ENCODE peak calls at places on chromosomes 12 and 14, in nine cellular contexts. E is GM12865, M is PC-9, K is uterus, S is IMR-90, L is transverse colon, W is HL-60, Y is mucosa of descending colon, O is right atrium auricular region. B is an unnamed sample.

GRCh38 chr14:85195872-85196477 is 334.0 kb upstream of the FLRT2 start:
- DNase-seq in K (no peak), M (no peak), W (no peak), S (peak), E (no peak), Y (no peak), O (no peak), L (no peak), B (no peak)

GRCh38 chr12:130916251-130916911 is 37.3 kb upstream of the ADGRD1 start:
- DNase-seq in W (peak), L (peak), M (peak), Y (no peak), S (peak), K (peak), E (peak), O (peak), B (peak)

GRCh38 chr12:54273981-54274380 is 5.9 kb downstream of the CBX5 start:
- DNase-seq in K (no peak), W (no peak), M (no peak), Y (no peak), O (no peak), S (no peak), L (no peak), E (no peak), B (no peak)

GRCh38 chr12:1256285-1256684 is 265.3 kb downstream of the ERC1 start:
- DNase-seq in Y (no peak), S (no peak), O (no peak), L (no peak), M (no peak), E (no peak), W (no peak), K (no peak), B (no peak)

GRCh38 chr14:92600318-92601053 is 86.9 kb downstream of the RIN3 start:
- DNase-seq in W (peak), M (no peak), L (no peak), K (no peak), E (peak), S (peak), Y (no peak), O (no peak), B (no peak)

GRCh38 chr14:51552275-51552674 is 99.4 kb upstream of the FRMD6 start:
- DNase-seq in K (no peak), O (no peak), Y (no peak), E (no peak), W (no peak), S (no peak), M (no peak), L (no peak), B (no peak)

GRCh38 chr12:108117163-108117849 is 11.8 kb upstream of the WSCD2 start:
- DNase-seq in Y (no peak), L (no peak), S (no peak), W (no peak), E (peak), O (no peak), M (no peak), K (no peak), B (no peak)

GRCh38 chr14:60561845-60562746 is 53.1 kb downstream of the SIX6 start:
- DNase-seq in S (peak), E (peak), K (peak), O (no peak), W (peak), M (peak), L (peak), Y (no peak), B (peak)

GRCh38 chr14:70934502-70935134 is 27.4 kb downstream of the PCNX1 start:
- DNase-seq in O (no peak), L (no peak), E (peak), M (no peak), W (no peak), K (no peak), S (peak), Y (no peak), B (peak)

GRCh38 chr12:116604883-116605641 is 45.9 kb downstream of the MAP1LC3B2 start:
- DNase-seq in K (peak), O (no peak), S (no peak), E (no peak), Y (no peak), M (no peak), L (no peak), W (no peak), B (no peak)

GRCh38 chr14:103233328-103233727 is 100.7 kb upstream of the EIF5 start:
- DNase-seq in K (no peak), W (no peak), L (no peak), O (no peak), S (no peak), M (no peak), E (no peak), Y (no peak), B (peak)

GRCh38 chr14:20631821-20632389 is 9.6 kb downstream of the OR6S1 start:
- DNase-seq in E (peak), K (peak), S (peak), O (no peak), Y (peak), L (peak), W (peak), M (peak), B (peak)

GRCh38 chr12:9064815-9065606 is 50.7 kb downstream of the A2M start:
- DNase-seq in K (peak), O (peak), W (no peak), E (no peak), M (peak), Y (peak), L (peak), S (no peak), B (peak)

GRCh38 chr14:68384335-68384734 is 408.5 kb downstream of the ZFP36L1 start:
- DNase-seq in O (peak), W (peak), E (no peak), S (no peak), M (no peak), K (no peak), L (peak), Y (no peak), B (no peak)

GRCh38 chr12:5511644-5512584 is 80.0 kb downstream of the NTF3 start:
- DNase-seq in E (peak), O (peak), S (peak), M (no peak), L (peak), Y (peak), K (no peak), W (peak), B (peak)
- TF ChIP-seq CTCF in E (peak), O (peak), S (peak), M (peak), L (peak), Y (peak), K (peak), W (no peak), B (peak)

DNA sequence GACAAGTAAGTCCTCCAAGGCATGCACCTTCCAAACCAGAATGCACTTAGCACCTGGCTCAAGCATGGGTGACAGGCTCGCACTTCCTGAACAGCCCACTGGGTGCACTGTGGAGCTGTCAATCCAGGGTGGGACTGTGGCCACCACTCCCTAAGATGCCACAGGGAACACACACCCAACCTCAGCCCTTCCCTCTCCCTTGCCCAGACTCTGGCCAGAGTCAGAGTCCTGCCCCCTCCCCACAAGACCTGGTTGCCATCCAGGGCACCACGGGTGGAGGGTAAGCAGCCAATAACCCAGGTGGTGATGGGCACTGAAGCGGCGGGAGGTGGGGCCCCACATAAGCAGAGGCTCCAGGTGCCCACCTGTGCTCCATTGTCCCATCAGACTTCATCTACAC is 160.6 kb downstream of the MYRFL start:
- DNase-seq in O (no peak), W (peak), E (peak), Y (no peak), K (no peak), L (peak), S (no peak), M (peak), B (no peak)
- TF ChIP-seq CTCF in O (peak), W (peak), E (peak), Y (peak), K (no peak), L (peak), S (no peak), M (peak), B (peak)

GRCh38 chr14:104664107-104664506 is 25.3 kb upstream of the INF2 start:
- DNase-seq in Y (no peak), M (no peak), L (no peak), O (no peak), S (no peak), K (no peak), W (no peak), E (no peak), B (no peak)

GRCh38 chr14:104666981-104667380 is 22.4 kb upstream of the INF2 start:
- DNase-seq in E (no peak), S (no peak), O (no peak), L (no peak), Y (no peak), M (no peak), W (no peak), K (no peak), B (no peak)

GRCh38 chr14:104664588-104664987 is 24.8 kb upstream of the INF2 start:
- DNase-seq in M (no peak), K (no peak), L (no peak), E (no peak), Y (no peak), S (no peak), W (no peak), O (no peak), B (no peak)

GRCh38 chr14:104665092-104665662 is 24.2 kb upstream of the INF2 start:
- DNase-seq in O (no peak), E (no peak), M (no peak), K (no peak), S (peak), W (no peak), L (no peak), Y (no peak), B (peak)

GRCh38 chr14:104665663-104666522 is 23.5 kb upstream of the INF2 start:
- DNase-seq in S (no peak), O (no peak), W (no peak), M (peak), K (no peak), L (peak), Y (peak), E (no peak), B (no peak)
- TF ChIP-seq CTCF in S (peak), O (peak), W (no peak), M (peak), K (peak), L (peak), Y (peak), E (no peak), B (peak)

DNA sequence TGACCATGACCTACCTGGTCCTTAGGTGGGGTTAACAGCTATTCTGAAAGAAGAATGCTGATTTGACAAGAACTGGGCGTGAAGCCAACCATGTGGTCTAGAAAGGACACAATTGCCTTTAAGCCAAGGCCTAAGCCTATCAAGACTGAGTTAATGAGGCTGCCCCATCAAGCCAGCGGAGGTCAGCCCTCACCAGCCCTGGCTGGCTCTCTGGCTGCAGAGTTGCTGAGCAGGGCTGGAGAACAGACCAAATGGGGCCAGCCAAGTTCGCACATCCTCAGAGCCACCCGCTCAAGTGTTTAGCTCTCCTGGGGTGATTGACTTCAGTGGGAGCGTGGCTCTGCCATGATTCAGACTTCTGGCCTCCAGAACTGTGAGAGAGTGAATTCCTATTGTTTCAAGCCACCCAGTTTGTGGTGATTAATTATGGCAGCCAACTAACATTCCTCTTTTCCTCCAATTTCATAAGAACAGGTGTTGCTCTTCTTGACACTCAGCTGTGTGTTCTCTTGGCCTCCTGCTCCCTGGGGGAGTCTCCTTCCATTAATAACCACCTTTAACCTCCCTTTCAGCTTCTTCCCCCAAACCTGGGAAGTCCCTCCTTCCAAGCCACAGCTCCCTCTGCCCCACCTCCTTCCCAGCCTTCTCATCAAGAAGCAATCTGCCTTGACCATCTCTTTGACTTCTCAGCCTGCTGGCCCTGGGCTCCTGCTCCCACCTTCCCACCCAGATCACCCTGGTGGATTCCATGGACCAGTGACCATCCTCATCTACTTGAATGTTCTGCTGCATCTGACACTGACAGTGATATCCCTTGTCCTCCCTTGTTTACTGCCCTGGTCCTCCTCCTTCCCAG is 5.3 kb upstream of the SERPINA5 start:
- DNase-seq in Y (no peak), W (no peak), E (no peak), L (no peak), K (no peak), M (no peak), O (no peak), S (peak), B (no peak)
- TF ChIP-seq CTCF in Y (no peak), W (no peak), E (no peak), L (no peak), K (no peak), M (no peak), O (no peak), S (no peak), B (no peak)

DNA sequence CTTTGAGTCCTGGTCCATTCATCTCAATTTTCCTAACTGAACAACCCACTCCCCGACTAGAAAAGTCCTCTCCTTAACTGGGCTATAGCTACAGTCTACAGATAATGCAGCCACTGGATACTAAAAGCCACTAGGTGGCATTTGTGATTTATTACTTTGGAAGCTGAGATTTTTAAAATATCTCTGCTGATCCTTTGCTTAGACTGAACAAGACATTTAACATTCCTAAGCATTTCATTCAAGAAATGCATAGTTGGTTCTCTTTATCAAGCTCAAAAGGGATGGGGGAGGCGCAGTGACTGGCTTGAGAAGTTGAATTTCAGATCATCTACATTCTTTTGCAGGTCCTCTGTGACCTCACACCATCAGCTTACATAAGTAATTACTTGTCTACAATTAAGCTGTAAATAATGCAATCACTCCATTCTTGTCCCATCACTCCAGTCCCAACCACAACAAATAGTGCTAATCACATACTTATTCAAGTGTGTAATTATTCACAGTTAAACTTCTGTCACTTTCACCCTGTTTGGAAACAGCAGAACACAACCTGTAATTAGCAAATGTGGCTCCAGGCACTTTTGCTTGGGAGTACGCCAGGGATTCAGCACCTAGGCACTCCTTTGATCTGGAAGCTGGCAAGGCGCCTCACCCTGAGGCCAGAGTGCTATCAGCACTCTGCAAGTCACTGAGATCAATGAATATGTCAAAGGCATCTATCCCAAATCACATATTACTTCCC is 203.5 kb downstream of the NOVA1 start:
- DNase-seq in E (no peak), K (no peak), L (peak), M (peak), W (no peak), O (no peak), S (peak), Y (no peak), B (no peak)
- TF ChIP-seq CTCF in E (no peak), K (no peak), L (no peak), M (peak), W (no peak), O (peak), S (peak), Y (no peak), B (no peak)

GRCh38 chr14:23951590-23952143 is 1.9 kb upstream of the DHRS4 start:
- DNase-seq in O (no peak), S (no peak), M (no peak), Y (no peak), E (no peak), K (no peak), W (no peak), L (no peak), B (no peak)
- TF ChIP-seq CTCF in O (no peak), S (no peak), M (no peak), Y (no peak), E (no peak), K (no peak), W (no peak), L (no peak), B (peak)

GRCh38 chr12:123265851-123266678 is 5.6 kb downstream of the CDK2AP1 start:
- DNase-seq in L (no peak), Y (no peak), K (no peak), W (no peak), O (no peak), S (no peak), E (no peak), M (no peak), B (no peak)

GRCh38 chr12:123267335-123267920 is 4.2 kb downstream of the CDK2AP1 start:
- DNase-seq in W (no peak), O (no peak), L (no peak), S (no peak), K (no peak), Y (no peak), M (no peak), E (no peak), B (no peak)

GRCh38 chr12:123266679-123267277 is 4.9 kb downstream of the CDK2AP1 start:
- DNase-seq in S (no peak), W (no peak), O (no peak), E (no peak), L (no peak), Y (no peak), K (no peak), M (no peak), B (no peak)

GRCh38 chr12:123263196-123263817 is 8.3 kb downstream of the CDK2AP1 start:
- DNase-seq in K (no peak), W (no peak), O (no peak), Y (no peak), L (no peak), E (no peak), S (no peak), M (no peak), B (no peak)

DNA sequence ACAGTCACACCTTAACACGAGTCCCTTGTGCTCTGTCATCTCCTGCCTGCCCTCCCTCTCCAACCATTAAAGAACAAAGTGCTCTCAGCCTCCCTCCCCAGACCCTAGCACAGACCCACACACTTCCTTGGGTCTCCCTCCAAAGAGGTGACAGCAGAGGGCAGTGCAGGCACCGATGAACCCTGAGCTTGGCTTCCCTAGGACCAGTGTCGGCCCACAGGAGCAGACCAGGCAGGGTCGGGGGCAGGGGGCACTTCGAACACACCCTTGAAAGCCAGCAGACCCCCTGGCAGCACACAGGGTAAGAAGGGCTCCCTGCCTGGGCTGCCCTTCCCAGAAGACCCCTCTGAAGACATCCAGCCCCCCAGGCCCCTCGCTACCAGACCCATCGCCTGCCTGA is 7.0 kb downstream of the CDK2AP1 start:
- DNase-seq in S (no peak), M (no peak), Y (no peak), W (no peak), E (peak), O (no peak), L (no peak), K (no peak), B (no peak)
- TF ChIP-seq CTCF in S (no peak), M (no peak), Y (no peak), W (no peak), E (peak), O (peak), L (no peak), K (no peak), B (peak)

GRCh38 chr14:102139248-102140026 is at the start of gene WDR20:
- DNase-seq in M (peak), W (peak), Y (peak), O (peak), E (peak), L (peak), S (peak), K (peak), B (peak)
- TF ChIP-seq CTCF in M (peak), W (no peak), Y (no peak), O (no peak), E (no peak), L (no peak), S (no peak), K (no peak), B (peak)

GRCh38 chr12:65986047-65986446 is 144.5 kb downstream of the LLPH start:
- DNase-seq in E (no peak), S (no peak), Y (no peak), M (no peak), K (no peak), L (no peak), O (no peak), W (no peak), B (no peak)
- TF ChIP-seq CTCF in E (no peak), S (no peak), Y (no peak), M (no peak), K (no peak), L (no peak), O (no peak), W (no peak), B (no peak)

B was measured in GM13977.